ENCODE peak calls at places on chromosomes 4 and X, in five cellular contexts. V is activated naive CD8-positive, alpha-beta T cell treated with anti-CD3 and anti-CD28 coated beads, Interleukin-2, amount 50 U/mL, for 16 hours; Y is adrenal gland; N is NCI-H1694 treated with DMSO at 0.1 percent for 48 hours; E is activated effector memory CD4-positive, alpha-beta T cell treated with anti-CD3 and anti-CD28 coated beads, Interleukin-2, amount 50 U/mL, for 16 hours. G is an unnamed sample.

GRCh38 chr4:79404666-79405065 is 3.4 kb downstream of the GK2 start:
- DNase-seq in Y (no peak), N (no peak), V (no peak), E (no peak), G (no peak)

GRCh38 chrX:14873676-14874049 is 442 bp downstream of the MOSPD2 start:
- DNase-seq in Y (no peak), V (no peak), E (no peak), N (no peak), G (no peak)

GRCh38 chr4:77821775-77822174 is 2.6 kb upstream of the CNOT6L start:
- DNase-seq in N (no peak), E (peak), V (no peak), Y (no peak), G (no peak)

GRCh38 chr4:122695226-122695625 is 37.3 kb upstream of the BBS12 start:
- DNase-seq in Y (no peak), N (no peak), E (no peak), V (no peak), G (no peak)

GRCh38 chr4:6546681-6547447 is 28.1 kb upstream of the MAN2B2 start:
- DNase-seq in Y (peak), E (peak), V (no peak), N (peak), G (peak)

GRCh38 chr4:107312366-107312765 is 276.3 kb upstream of the DKK2 start:
- DNase-seq in V (no peak), Y (no peak), N (no peak), E (no peak), G (no peak)

GRCh38 chr4:170388255-170388654 is 298.5 kb upstream of the AADAT start:
- DNase-seq in Y (no peak), N (no peak), E (no peak), V (no peak), G (no peak)

GRCh38 chr4:124322234-124322831 is 390.2 kb downstream of the ANKRD50 start:
- DNase-seq in N (peak), V (no peak), Y (no peak), E (no peak), G (no peak)

GRCh38 chr4:22416403-22416802 is 99.5 kb downstream of the ADGRA3 start:
- DNase-seq in E (no peak), V (no peak), Y (no peak), N (peak), G (no peak)

GRCh38 chr4:150078996-150079581 is 844 bp downstream of the DCLK2 start:
- DNase-seq in V (no peak), Y (peak), E (no peak), N (peak), G (peak)

GRCh38 chr4:92522371-92522770 is 218.6 kb downstream of the GRID2 start:
- DNase-seq in V (no peak), E (no peak), N (no peak), Y (no peak), G (no peak)

GRCh38 chrX:1242901-1243402 is 25.7 kb upstream of the CSF2RA start:
- DNase-seq in V (no peak), E (peak), Y (no peak), N (no peak), G (no peak)

GRCh38 chr4:53937918-53938317 is 126.5 kb downstream of the CHIC2 start:
- DNase-seq in Y (no peak), V (no peak), N (no peak), E (no peak), G (no peak)

GRCh38 chr4:38383646-38384121 is 280.3 kb upstream of the KLF3 start:
- DNase-seq in Y (no peak), N (no peak), E (no peak), V (no peak), G (no peak)

GRCh38 chr4:180100433-180101344 is 2142.5 kb upstream of the TENM3 start:
- DNase-seq in V (no peak), N (no peak), Y (no peak), E (no peak), G (no peak)

GRCh38 chr4:7434766-7435150 is at the start of gene PSAPL1:
- DNase-seq in Y (peak), N (no peak), E (no peak), V (no peak), G (peak)

GRCh38 chr4:105140684-105141490 is 5.8 kb upstream of the TET2 start:
- DNase-seq in E (peak), N (peak), V (no peak), Y (no peak), G (no peak)

GRCh38 chrX:67543818-67544217 is at the start of gene AR:
- DNase-seq in V (no peak), N (no peak), E (no peak), Y (peak), G (peak)

GRCh38 chrX:16392597-16392996 is 225.3 kb downstream of the MAGEB17 start:
- DNase-seq in V (no peak), E (no peak), Y (no peak), N (no peak), G (no peak)

GRCh38 chrX:2526390-2526789 is 25.6 kb upstream of the DHRSX start:
- DNase-seq in V (no peak), Y (no peak), N (no peak), E (no peak), G (no peak)

GRCh38 chrX:10221651-10222050 is 64.9 kb downstream of the CLCN4 start:
- DNase-seq in N (no peak), E (no peak), V (no peak), Y (no peak), G (no peak)

GRCh38 chr4:125254111-125254510 is 60.6 kb upstream of the FAT4 start:
- DNase-seq in V (no peak), N (no peak), E (no peak), Y (no peak), G (no peak)

GRCh38 chr4:128384091-128384520 is 96.5 kb upstream of the PGRMC2 start:
- DNase-seq in V (no peak), Y (no peak), N (no peak), E (no peak), G (no peak)

GRCh38 chrX:1537031-1537715 is at the start of gene P2RY8:
- DNase-seq in E (peak), Y (peak), N (peak), V (peak), G (peak)

GRCh38 chr4:7301126-7301785 is 108.9 kb downstream of the SORCS2 start:
- DNase-seq in N (no peak), V (no peak), Y (no peak), E (no peak), G (no peak)

GRCh38 chr4:107472265-107472948 is 247.6 kb downstream of the PAPSS1 start:
- DNase-seq in V (no peak), N (no peak), Y (no peak), E (no peak), G (no peak)

GRCh38 chr4:153748378-153748777 is 11.4 kb downstream of the RNF175 start:
- DNase-seq in E (no peak), V (no peak), N (no peak), Y (peak), G (no peak)

GRCh38 chrX:24594531-24594930 is 52.6 kb downstream of the PCYT1B start:
- DNase-seq in Y (no peak), N (peak), V (no peak), E (no peak), G (no peak)

GRCh38 chr4:155914782-155915181 is 11.3 kb downstream of the TDO2 start:
- DNase-seq in E (no peak), Y (no peak), V (no peak), N (no peak), G (no peak)

GRCh38 chr4:98793658-98794057 is 135.2 kb upstream of the TSPAN5 start:
- DNase-seq in V (no peak), N (no peak), E (no peak), Y (no peak), G (no peak)

GRCh38 chrX:119757979-119758681 is at the start of gene SOWAHD:
- DNase-seq in N (no peak), Y (peak), E (peak), V (no peak), G (peak)

GRCh38 chr4:121139533-121140222 is 24.4 kb downstream of the TNIP3 start:
- DNase-seq in N (no peak), E (no peak), V (no peak), Y (no peak), G (no peak)

GRCh38 chrX:15497865-15498264 is 2.7 kb upstream of the BMX start:
- DNase-seq in E (peak), N (peak), Y (peak), V (peak), G (peak)

G was measured in mucosa of gallbladder.